ENCODE peak calls at places on chromosomes 7 and 10, in six cellular contexts. One of them, this sample, is unnamed.

GRCh38 chr7:86592185-86592584 is 51.5 kb upstream of the GRM3 start:
- DNase-seq in AG04450: no peak
- DNase-seq in chondrocyte: no peak
- DNase-seq in GM13977: no peak
- DNase-seq in choroid plexus epithelial cell: no peak
- DNase-seq in PC-3: no peak
- DNase-seq in this sample: no peak

GRCh38 chr7:30965883-30966282 is 2.1 kb downstream of the GHRHR start:
- DNase-seq in choroid plexus epithelial cell: no peak
- DNase-seq in GM13977: no peak
- DNase-seq in PC-3: no peak
- DNase-seq in AG04450: no peak
- DNase-seq in chondrocyte: no peak
- DNase-seq in this sample: no peak

GRCh38 chr10:30749368-30749767 is 119.8 kb upstream of the LYZL2 start:
- DNase-seq in PC-3: no peak
- DNase-seq in choroid plexus epithelial cell: no peak
- DNase-seq in AG04450: no peak
- DNase-seq in GM13977: no peak
- DNase-seq in chondrocyte: no peak
- DNase-seq in this sample: no peak

GRCh38 chr7:50953820-50954219 is 171.1 kb upstream of the GRB10 start:
- DNase-seq in choroid plexus epithelial cell: peak; percentile 53
- DNase-seq in chondrocyte: no peak
- DNase-seq in GM13977: no peak
- DNase-seq in AG04450: no peak
- DNase-seq in PC-3: peak; percentile 83
- DNase-seq in this sample: no peak

GRCh38 chr7:13990984-13991790 is 1.7 kb upstream of the ETV1 start:
- DNase-seq in chondrocyte: peak; percentile 98
- DNase-seq in choroid plexus epithelial cell: peak; percentile 99
- DNase-seq in AG04450: peak; percentile 95
- DNase-seq in PC-3: peak; percentile 98
- DNase-seq in GM13977: peak; percentile 59
- DNase-seq in this sample: peak; percentile 95

GRCh38 chr7:121331574-121331973 is 2.8 kb downstream of the WNT16 start:
- DNase-seq in GM13977: no peak
- DNase-seq in AG04450: no peak
- DNase-seq in choroid plexus epithelial cell: no peak
- DNase-seq in PC-3: no peak
- DNase-seq in chondrocyte: no peak
- DNase-seq in this sample: no peak

GRCh38 chr7:156224441-156225225 is 412.4 kb upstream of the SHH start:
- DNase-seq in choroid plexus epithelial cell: no peak
- DNase-seq in GM13977: no peak
- DNase-seq in AG04450: no peak
- DNase-seq in PC-3: no peak
- DNase-seq in chondrocyte: no peak
- DNase-seq in this sample: no peak

GRCh38 chr10:28444031-28444430 is 88.9 kb upstream of the WAC start:
- DNase-seq in GM13977: no peak
- DNase-seq in PC-3: no peak
- DNase-seq in chondrocyte: no peak
- DNase-seq in choroid plexus epithelial cell: no peak
- DNase-seq in AG04450: no peak
- DNase-seq in this sample: no peak

GRCh38 chr7:152383341-152384234 is 52.2 kb downstream of the KMT2C start:
- DNase-seq in PC-3: no peak
- DNase-seq in choroid plexus epithelial cell: peak; percentile 93
- DNase-seq in GM13977: no peak
- DNase-seq in chondrocyte: no peak
- DNase-seq in AG04450: peak; percentile 61
- DNase-seq in this sample: peak; percentile 44

GRCh38 chr10:57333880-57334279 is 933.8 kb downstream of the IPMK start:
- DNase-seq in AG04450: no peak
- DNase-seq in PC-3: peak; percentile 33
- DNase-seq in chondrocyte: no peak
- DNase-seq in GM13977: no peak
- DNase-seq in choroid plexus epithelial cell: no peak
- DNase-seq in this sample: no peak

GRCh38 chr10:133157662-133158436 is 2.2 kb upstream of the KNDC1 start:
- DNase-seq in choroid plexus epithelial cell: no peak
- DNase-seq in GM13977: no peak
- DNase-seq in chondrocyte: peak; percentile 84
- DNase-seq in AG04450: no peak
- DNase-seq in PC-3: no peak
- DNase-seq in this sample: no peak

GRCh38 chr10:72819053-72819452 is 74.5 kb upstream of the OIT3 start:
- DNase-seq in PC-3: no peak
- DNase-seq in choroid plexus epithelial cell: no peak
- DNase-seq in GM13977: no peak
- DNase-seq in AG04450: no peak
- DNase-seq in chondrocyte: no peak
- DNase-seq in this sample: no peak

GRCh38 chr7:149510248-149510647 is 12.6 kb upstream of the ZNF746 start:
- DNase-seq in AG04450: no peak
- DNase-seq in PC-3: no peak
- DNase-seq in GM13977: no peak
- DNase-seq in chondrocyte: no peak
- DNase-seq in choroid plexus epithelial cell: no peak
- DNase-seq in this sample: no peak

GRCh38 chr7:156143158-156143557 is 330.9 kb upstream of the SHH start:
- DNase-seq in GM13977: no peak
- DNase-seq in PC-3: no peak
- DNase-seq in chondrocyte: no peak
- DNase-seq in choroid plexus epithelial cell: no peak
- DNase-seq in AG04450: no peak
- DNase-seq in this sample: no peak

GRCh38 chr7:22587322-22587721 is 87.3 kb upstream of the STEAP1B start:
- DNase-seq in GM13977: no peak
- DNase-seq in chondrocyte: no peak
- DNase-seq in choroid plexus epithelial cell: no peak
- DNase-seq in PC-3: no peak
- DNase-seq in AG04450: no peak
- DNase-seq in this sample: no peak

GRCh38 chr7:38451840-38452239 is 178.4 kb upstream of the TARP start:
- DNase-seq in PC-3: peak; percentile 62
- DNase-seq in AG04450: no peak
- DNase-seq in chondrocyte: no peak
- DNase-seq in choroid plexus epithelial cell: peak; percentile 77
- DNase-seq in GM13977: peak; percentile 18
- DNase-seq in this sample: no peak

GRCh38 chr7:100509213-100509612 is 25.5 kb downstream of the NYAP1 start:
- DNase-seq in PC-3: no peak
- DNase-seq in chondrocyte: no peak
- DNase-seq in GM13977: no peak
- DNase-seq in AG04450: peak; percentile 78
- DNase-seq in choroid plexus epithelial cell: peak; percentile 91
- DNase-seq in this sample: peak; percentile 24

GRCh38 chr7:115707236-115707635 is 323.3 kb downstream of the TFEC start:
- DNase-seq in GM13977: peak; percentile 1
- DNase-seq in PC-3: peak; percentile 63
- DNase-seq in AG04450: no peak
- DNase-seq in chondrocyte: no peak
- DNase-seq in choroid plexus epithelial cell: peak; percentile 31
- DNase-seq in this sample: peak; percentile 2
- TF ChIP-seq CTCF in GM13977: peak; percentile 23
- TF ChIP-seq CTCF in PC-3: peak; percentile 73
- TF ChIP-seq CTCF in AG04450: peak; percentile 27
- TF ChIP-seq CTCF in chondrocyte: peak; percentile 69
- TF ChIP-seq CTCF in choroid plexus epithelial cell: peak; percentile 50
- TF ChIP-seq CTCF in this sample: peak; percentile 16

GRCh38 chr7:1919539-1920265 is 249.6 kb downstream of the ELFN1 start:
- DNase-seq in chondrocyte: peak; percentile 77
- DNase-seq in PC-3: no peak
- DNase-seq in AG04450: no peak
- DNase-seq in choroid plexus epithelial cell: no peak
- DNase-seq in GM13977: no peak
- DNase-seq in this sample: no peak
- TF ChIP-seq CTCF in chondrocyte: no peak
- TF ChIP-seq CTCF in PC-3: no peak
- TF ChIP-seq CTCF in AG04450: no peak
- TF ChIP-seq CTCF in choroid plexus epithelial cell: no peak
- TF ChIP-seq CTCF in GM13977: no peak
- TF ChIP-seq CTCF in this sample: no peak

GRCh38 chr7:138699661-138700060 is 1.5 kb downstream of the SVOPL start:
- DNase-seq in choroid plexus epithelial cell: no peak
- DNase-seq in chondrocyte: no peak
- DNase-seq in PC-3: no peak
- DNase-seq in GM13977: no peak
- DNase-seq in AG04450: no peak
- DNase-seq in this sample: no peak

GRCh38 chr7:138697535-138698182 is 3.5 kb downstream of the SVOPL start:
- DNase-seq in AG04450: no peak
- DNase-seq in chondrocyte: no peak
- DNase-seq in choroid plexus epithelial cell: no peak
- DNase-seq in GM13977: no peak
- DNase-seq in PC-3: no peak
- DNase-seq in this sample: no peak

GRCh38 chr7:138698281-138698680 is 2.9 kb downstream of the SVOPL start:
- DNase-seq in GM13977: no peak
- DNase-seq in PC-3: no peak
- DNase-seq in chondrocyte: peak; percentile 12
- DNase-seq in choroid plexus epithelial cell: no peak
- DNase-seq in AG04450: no peak
- DNase-seq in this sample: no peak

GRCh38 chr7:138705122-138705521 is 4.0 kb upstream of the SVOPL start:
- DNase-seq in PC-3: no peak
- DNase-seq in AG04450: no peak
- DNase-seq in chondrocyte: no peak
- DNase-seq in choroid plexus epithelial cell: no peak
- DNase-seq in GM13977: no peak
- DNase-seq in this sample: no peak

GRCh38 chr7:138701312-138701923 is at the start of gene SVOPL:
- DNase-seq in choroid plexus epithelial cell: no peak
- DNase-seq in PC-3: no peak
- DNase-seq in AG04450: no peak
- DNase-seq in chondrocyte: peak; percentile 22
- DNase-seq in GM13977: no peak
- DNase-seq in this sample: no peak
- TF ChIP-seq CTCF in choroid plexus epithelial cell: no peak
- TF ChIP-seq CTCF in PC-3: no peak
- TF ChIP-seq CTCF in AG04450: no peak
- TF ChIP-seq CTCF in chondrocyte: no peak
- TF ChIP-seq CTCF in GM13977: no peak
- TF ChIP-seq CTCF in this sample: no peak

GRCh38 chr10:35643151-35643975 is 1.3 kb upstream of the FZD8 start:
- DNase-seq in choroid plexus epithelial cell: peak; percentile 76
- DNase-seq in chondrocyte: no peak
- DNase-seq in PC-3: peak; percentile 90
- DNase-seq in AG04450: no peak
- DNase-seq in GM13977: peak; percentile 43
- DNase-seq in this sample: no peak

GRCh38 chr10:35641430-35642015 is 573 bp downstream of the FZD8 start:
- DNase-seq in GM13977: peak; percentile 60
- DNase-seq in AG04450: no peak
- DNase-seq in choroid plexus epithelial cell: peak; percentile 65
- DNase-seq in PC-3: no peak
- DNase-seq in chondrocyte: no peak
- DNase-seq in this sample: no peak

GRCh38 chr10:35642793-35643114 is 658 bp upstream of the FZD8 start:
- DNase-seq in PC-3: no peak
- DNase-seq in AG04450: no peak
- DNase-seq in chondrocyte: no peak
- DNase-seq in GM13977: no peak
- DNase-seq in choroid plexus epithelial cell: no peak
- DNase-seq in this sample: no peak

GRCh38 chr10:35640951-35641429 is 1.1 kb downstream of the FZD8 start:
- DNase-seq in GM13977: peak; percentile 57
- DNase-seq in PC-3: peak; percentile 97
- DNase-seq in chondrocyte: peak; percentile 94
- DNase-seq in AG04450: peak; percentile 72
- DNase-seq in choroid plexus epithelial cell: peak; percentile 94
- DNase-seq in this sample: peak; percentile 54

DNA sequence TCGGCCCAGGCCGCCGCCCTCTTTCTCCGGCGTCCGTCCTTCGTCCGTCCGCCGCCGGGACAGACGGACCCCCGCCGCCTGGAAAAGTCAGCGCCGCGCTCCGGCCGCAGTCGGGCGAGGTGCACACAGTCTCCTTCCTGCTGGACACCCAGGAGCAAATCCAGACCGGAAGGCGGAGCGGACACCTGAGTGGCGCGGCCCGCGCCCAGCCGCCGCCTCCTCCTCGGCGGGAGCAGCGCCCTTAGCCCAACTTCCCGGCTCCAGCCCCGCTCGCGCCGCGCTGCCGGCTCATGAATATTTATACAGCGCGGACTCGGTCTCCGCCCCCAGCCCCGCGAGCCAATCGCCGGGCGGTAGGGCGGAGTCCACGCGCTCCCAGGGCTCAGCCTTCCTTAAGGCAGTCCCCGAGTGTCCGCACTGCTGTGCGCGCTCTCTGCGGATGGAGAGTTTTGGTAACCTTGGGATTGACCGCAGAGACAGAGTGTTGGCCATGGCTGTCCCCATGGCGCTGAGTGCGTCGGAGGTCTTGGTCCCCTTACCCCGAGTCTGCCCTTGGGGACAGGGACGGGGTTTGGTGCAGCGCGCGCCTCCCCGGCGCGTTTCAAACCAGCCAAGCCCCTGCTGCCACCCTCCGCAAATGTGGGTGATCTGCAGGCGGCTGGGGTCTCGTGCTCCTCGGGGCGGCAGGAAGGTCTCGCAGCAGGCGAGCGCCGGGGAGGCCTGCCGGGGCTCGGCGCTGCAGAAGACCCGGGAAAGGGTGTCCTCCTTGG is at the start of gene FZD8:
- DNase-seq in PC-3: peak; percentile 100
- DNase-seq in AG04450: peak; percentile 77
- DNase-seq in chondrocyte: peak; percentile 97
- DNase-seq in choroid plexus epithelial cell: peak; percentile 96
- DNase-seq in GM13977: peak; percentile 90
- DNase-seq in this sample: peak; percentile 76
- TF ChIP-seq CTCF in PC-3: peak; percentile 60
- TF ChIP-seq CTCF in AG04450: peak; percentile 34
- TF ChIP-seq CTCF in chondrocyte: peak; percentile 60
- TF ChIP-seq CTCF in choroid plexus epithelial cell: peak; percentile 24
- TF ChIP-seq CTCF in GM13977: peak; percentile 28
- TF ChIP-seq CTCF in this sample: peak; percentile 1

GRCh38 chr10:86413046-86413728 is 46.6 kb upstream of the GRID1 start:
- DNase-seq in GM13977: peak; percentile 68
- DNase-seq in choroid plexus epithelial cell: peak; percentile 74
- DNase-seq in PC-3: no peak
- DNase-seq in chondrocyte: no peak
- DNase-seq in AG04450: no peak
- DNase-seq in this sample: no peak

GRCh38 chr10:86419101-86419500 is 52.5 kb upstream of the GRID1 start:
- DNase-seq in GM13977: no peak
- DNase-seq in choroid plexus epithelial cell: no peak
- DNase-seq in chondrocyte: no peak
- DNase-seq in AG04450: no peak
- DNase-seq in PC-3: no peak
- DNase-seq in this sample: no peak

GRCh38 chr10:86415099-86415498 is 48.5 kb upstream of the GRID1 start:
- DNase-seq in PC-3: no peak
- DNase-seq in choroid plexus epithelial cell: no peak
- DNase-seq in GM13977: no peak
- DNase-seq in chondrocyte: no peak
- DNase-seq in AG04450: no peak
- DNase-seq in this sample: no peak

GRCh38 chr10:86411852-86412550 is 45.4 kb upstream of the GRID1 start:
- DNase-seq in choroid plexus epithelial cell: no peak
- DNase-seq in chondrocyte: no peak
- DNase-seq in GM13977: no peak
- DNase-seq in PC-3: no peak
- DNase-seq in AG04450: no peak
- DNase-seq in this sample: no peak

GRCh38 chr10:86415583-86415982 is 49.0 kb upstream of the GRID1 start:
- DNase-seq in choroid plexus epithelial cell: no peak
- DNase-seq in GM13977: no peak
- DNase-seq in AG04450: no peak
- DNase-seq in PC-3: no peak
- DNase-seq in chondrocyte: no peak
- DNase-seq in this sample: no peak
- TF ChIP-seq CTCF in choroid plexus epithelial cell: no peak
- TF ChIP-seq CTCF in GM13977: no peak
- TF ChIP-seq CTCF in AG04450: no peak
- TF ChIP-seq CTCF in PC-3: no peak
- TF ChIP-seq CTCF in chondrocyte: no peak
- TF ChIP-seq CTCF in this sample: no peak

This sample was measured in AG09319.